ENCODE peak calls at places on chromosomes 5 and 9, in seven cellular contexts. W, A, J, O, N, K and Q are unnamed samples. For H3K27me3, the result is how much of the 10 kb centered on the place peaks cover.

GRCh38 chr9:131036529-131037335 is 27.8 kb downstream of the LAMC3 start:
- DNase-seq in K (no peak), A (no peak), N (no peak), J (no peak), W (no peak), O (no peak), Q (no peak)

GRCh38 chr5:154268073-154268472 is 77.5 kb downstream of the GALNT10 start:
- DNase-seq in A (no peak), J (no peak), K (no peak), O (no peak), N (no peak), W (no peak), Q (no peak)

GRCh38 chr5:67272453-67273130 is 76.0 kb upstream of the CD180 start:
- DNase-seq in O (no peak), K (no peak), W (no peak), N (no peak), J (no peak), A (no peak), Q (no peak)

GRCh38 chr9:73995836-73996235 is 501.3 kb upstream of the RORB start:
- DNase-seq in O (no peak), W (no peak), A (no peak), K (no peak), J (no peak), N (no peak), Q (no peak)

GRCh38 chr9:14433841-14434511 is 120.0 kb upstream of the NFIB start:
- DNase-seq in J (no peak), K (peak), O (no peak), W (no peak), N (no peak), A (peak), Q (no peak)

GRCh38 chr9:5263568-5264218 is 32.5 kb downstream of the INSL4 start:
- DNase-seq in A (no peak), W (no peak), N (no peak), K (no peak), O (no peak), J (no peak), Q (no peak)

GRCh38 chr5:152864993-152865392 is 459.9 kb upstream of the NMUR2 start:
- DNase-seq in J (no peak), N (no peak), A (no peak), W (no peak), O (no peak), K (no peak), Q (no peak)

GRCh38 chr9:98640394-98640793 is 68.3 kb downstream of the GABBR2 start:
- DNase-seq in J (no peak), A (no peak), N (no peak), W (no peak), O (no peak), K (no peak), Q (no peak)

GRCh38 chr5:151496041-151496484 is 48.7 kb downstream of the SLC36A1 start:
- DNase-seq in J (no peak), W (no peak), K (no peak), N (no peak), O (no peak), A (no peak), Q (no peak)

GRCh38 chr5:7714119-7714518 is 136.8 kb downstream of the CFAP90 start:
- DNase-seq in K (no peak), N (no peak), O (no peak), W (no peak), J (no peak), A (no peak), Q (no peak)

GRCh38 chr9:137397675-137398423 is 25.1 kb downstream of the EXD3 start:
- DNase-seq in K (no peak), N (no peak), W (no peak), J (no peak), O (no peak), A (no peak), Q (no peak)

GRCh38 chr5:137415231-137415681 is 83.9 kb downstream of the SPOCK1 start:
- DNase-seq in N (no peak), J (no peak), K (no peak), O (no peak), W (no peak), A (no peak), Q (no peak)

GRCh38 chr9:76620586-76620985 is 143.7 kb upstream of the PCA3 start:
- DNase-seq in O (no peak), W (no peak), J (no peak), N (no peak), K (no peak), A (no peak), Q (no peak)

GRCh38 chr5:69188811-69189161 is 597 bp upstream of the CENPH start:
- DNase-seq in W (no peak), N (no peak), K (no peak), J (no peak), A (no peak), O (no peak), Q (no peak)

GRCh38 chr9:102499468-102499867 is 495.7 kb upstream of the CYLC2 start:
- DNase-seq in K (no peak), N (no peak), O (no peak), A (no peak), W (no peak), J (no peak), Q (no peak)

GRCh38 chr9:130532426-130532825 is 47.0 kb upstream of the FUBP3 start:
- DNase-seq in A (no peak), W (no peak), N (no peak), K (no peak), J (no peak), O (no peak), Q (no peak)

GRCh38 chr5:73633060-73633459 is 7.1 kb downstream of the ARHGEF28 start:
- DNase-seq in O (no peak), N (no peak), W (no peak), J (no peak), A (no peak), K (no peak), Q (no peak)

GRCh38 chr9:113701741-113702422 is 174.2 kb upstream of the ZNF618 start:
- DNase-seq in K (no peak), W (no peak), J (no peak), O (no peak), A (no peak), N (no peak), Q (no peak)

GRCh38 chr5:8857051-8857450 is 688.8 kb downstream of the SEMA5A start:
- DNase-seq in W (no peak), J (no peak), K (no peak), A (no peak), N (no peak), O (no peak), Q (no peak)

GRCh38 chr5:148778891-148779290 is 47.5 kb upstream of the ADRB2 start:
- DNase-seq in J (no peak), K (no peak), W (no peak), O (no peak), N (no peak), A (no peak), Q (no peak)

GRCh38 chr5:172556262-172556661 is 84.8 kb upstream of the NEURL1B start:
- DNase-seq in J (no peak), K (no peak), O (no peak), W (no peak), N (no peak), A (no peak), Q (no peak)

GRCh38 chr5:137888875-137889759 is at the start of gene PKD2L2:
- DNase-seq in W (peak), N (peak), O (peak), J (peak), A (peak), K (peak), Q (peak)

GRCh38 chr9:116899337-116900006 is 212.4 kb downstream of the TRIM32 start:
- DNase-seq in W (no peak), K (no peak), J (no peak), O (no peak), A (no peak), N (no peak), Q (no peak)

GRCh38 chr9:75540185-75540584 is 350.3 kb upstream of the PCSK5 start:
- DNase-seq in A (no peak), O (no peak), K (no peak), N (no peak), W (no peak), J (no peak), Q (no peak)

GRCh38 chr5:45110399-45110798 is 301.7 kb downstream of the MRPS30 start:
- DNase-seq in W (no peak), A (no peak), N (no peak), J (no peak), K (no peak), O (no peak), Q (no peak)
- H3K27ac ChIP-seq in W (no peak), A (peak), N (no peak), J (no peak), K (no peak), O (no peak), Q (no peak)

GRCh38 chr5:77172713-77173328 is 37.7 kb upstream of the PDE8B start:
- DNase-seq in N (no peak), K (no peak), W (no peak), J (no peak), O (no peak), A (no peak), Q (no peak)

GRCh38 chr5:77177576-77177975 is 32.9 kb upstream of the PDE8B start:
- DNase-seq in A (no peak), K (no peak), N (no peak), J (no peak), O (no peak), W (no peak), Q (no peak)

GRCh38 chr5:77175235-77175634 is 35.2 kb upstream of the PDE8B start:
- DNase-seq in K (no peak), N (no peak), O (no peak), J (no peak), W (no peak), A (no peak), Q (no peak)

GRCh38 chr5:77176429-77176828 is 34.1 kb upstream of the PDE8B start:
- DNase-seq in N (no peak), W (no peak), A (no peak), J (no peak), K (no peak), O (no peak), Q (no peak)

DNA sequence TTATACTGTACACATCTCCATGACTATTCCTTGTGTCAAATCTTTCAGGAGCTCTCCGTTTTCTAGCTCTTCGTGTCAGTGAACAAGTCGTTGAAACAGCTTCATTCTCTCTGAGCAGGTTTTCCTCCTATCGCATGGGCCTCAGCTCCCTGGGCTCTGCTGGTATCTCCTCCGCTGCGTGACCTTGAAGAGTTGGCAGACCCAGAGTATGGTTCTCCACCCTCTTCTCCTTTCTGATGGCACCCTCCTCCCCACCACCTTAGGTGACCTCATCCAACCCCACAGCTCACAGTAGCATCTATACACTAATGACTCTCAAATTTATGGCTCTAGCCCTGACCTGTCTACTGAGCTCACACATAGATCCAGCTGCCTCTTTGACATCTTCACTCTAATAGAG is 36.0 kb upstream of the PDE8B start:
- DNase-seq in N (no peak), A (no peak), W (no peak), J (no peak), O (no peak), K (no peak), Q (no peak)
- TF ChIP-seq CTCF in N (no peak), A (no peak), W (no peak), J (no peak), O (no peak), K (no peak), Q (no peak)

GRCh38 chr5:43039468-43040286 is 442 bp downstream of the ANXA2R start:
- DNase-seq in A (peak), O (peak), K (peak), N (peak), W (peak), J (peak), Q (no peak)
- H3K27me3 ChIP-seq in A (half or more), O (under half), K (under half), N (under half), W (under half), J (under half), Q (under half)

DNA sequence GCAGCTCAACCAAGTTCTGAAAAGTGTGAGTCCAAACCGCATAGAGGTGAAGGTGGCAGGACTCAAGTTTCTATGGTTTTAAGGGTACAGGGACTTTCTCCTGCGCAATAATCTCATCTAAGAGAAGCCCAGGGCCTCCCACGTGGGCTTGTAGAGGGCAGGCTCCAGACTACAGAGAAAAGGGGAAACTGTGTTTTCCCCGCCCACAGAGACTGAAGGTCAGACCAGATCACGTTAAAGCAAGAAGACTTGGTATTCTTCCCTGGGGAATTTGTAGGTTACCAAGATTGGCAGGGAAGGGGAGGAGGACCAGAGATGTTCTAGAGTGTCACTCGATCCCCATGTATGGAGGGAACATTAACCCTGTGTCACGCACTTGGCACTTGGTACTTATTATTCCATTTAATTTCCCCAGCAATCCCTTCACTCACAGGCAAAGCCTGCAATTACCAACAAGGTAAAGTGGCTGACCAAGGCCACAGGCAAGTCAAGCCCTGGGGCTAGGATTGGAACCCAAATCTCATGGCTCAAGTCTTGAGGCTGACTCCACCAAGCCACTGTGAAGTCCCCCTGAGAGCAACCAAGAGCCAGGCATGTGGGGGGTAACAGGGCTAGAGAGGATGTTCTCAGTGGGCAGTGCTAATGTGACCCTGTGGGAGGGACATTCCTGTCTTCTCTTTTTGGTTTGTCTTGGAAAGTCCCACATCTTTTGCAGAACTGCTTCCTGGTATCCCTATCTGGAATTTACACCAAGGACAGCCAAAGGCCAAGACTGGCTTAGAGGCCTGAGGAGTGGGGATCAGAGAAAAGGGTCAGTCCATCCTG is 18.3 kb upstream of the NEK6 start:
- DNase-seq in N (no peak), O (no peak), A (no peak), J (no peak), K (no peak), W (peak), Q (no peak)
- H3K27ac ChIP-seq in N (no peak), O (no peak), A (no peak), J (no peak), K (no peak), W (no peak), Q (no peak)